ENCODE peak calls at places on chromosomes 16 and 17, in five cellular contexts. Q is naive thymus-derived CD4-positive, alpha-beta T cell; N is A549; O is dorsolateral prefrontal cortex; K is left ventricle myocardium inferior. Z is an unnamed sample.

GRCh38 chr16:2295056-2295798 is 27.3 kb upstream of the RNPS1 start:
- DNase-seq in Q (no peak), N (no peak), O (peak; percentile 52), K (no peak), Z (no peak)

GRCh38 chr17:17944743-17945142 is 27.5 kb downstream of the TOM1L2 start:
- DNase-seq in Q (no peak), N (no peak), O (no peak), K (no peak), Z (no peak)

GRCh38 chr16:4924593-4925378 is 12.2 kb downstream of the PPL start:
- DNase-seq in Q (no peak), N (no peak), O (no peak), K (no peak), Z (peak; percentile 82)

GRCh38 chr17:13102477-13102876 is 84.7 kb upstream of the ELAC2 start:
- DNase-seq in Q (no peak), N (no peak), O (no peak), K (no peak), Z (no peak)

GRCh38 chr17:58331815-58332719 is 3.5 kb upstream of the TSPOAP1 start:
- DNase-seq in Q (peak; percentile 69), N (no peak), O (no peak), K (peak; percentile 74), Z (no peak)

GRCh38 chr16:14180431-14181059 is 109.4 kb downstream of the MRTFB start:
- DNase-seq in Q (no peak), N (no peak), O (no peak), K (no peak), Z (no peak)

GRCh38 chr17:45286286-45286685 is 24.4 kb upstream of the SPATA32 start:
- DNase-seq in Q (no peak), N (no peak), O (no peak), K (no peak), Z (no peak)

GRCh38 chr16:80719573-80719972 is 84.8 kb downstream of the CDYL2 start:
- DNase-seq in Q (no peak), N (no peak), O (no peak), K (no peak), Z (no peak)

GRCh38 chr17:72502111-72502939 is 381.5 kb downstream of the SOX9 start:
- DNase-seq in Q (no peak), N (no peak), O (no peak), K (no peak), Z (peak; percentile 31)

GRCh38 chr17:39652635-39653315 is 12.4 kb upstream of the TCAP start:
- DNase-seq in Q (no peak), N (no peak), O (peak; percentile 60), K (no peak), Z (peak; percentile 38)

GRCh38 chr17:43723697-43724359 is 34.8 kb downstream of the SOST start:
- DNase-seq in Q (no peak), N (peak; percentile 94), O (no peak), K (no peak), Z (no peak)

GRCh38 chr16:2284001-2284770 is 16.3 kb upstream of the RNPS1 start:
- DNase-seq in Q (no peak), N (no peak), O (no peak), K (no peak), Z (no peak)

GRCh38 chr17:34390649-34391048 is 27.6 kb upstream of the CCL1 start:
- DNase-seq in Q (no peak), N (no peak), O (no peak), K (no peak), Z (no peak)

GRCh38 chr17:57454729-57455062 is 198.4 kb downstream of the MSI2 start:
- DNase-seq in Q (no peak), N (no peak), O (no peak), K (no peak), Z (no peak)

GRCh38 chr17:17363638-17364337 is 60.6 kb downstream of the NT5M start:
- DNase-seq in Q (no peak), N (no peak), O (peak; percentile 24), K (no peak), Z (peak; percentile 48)

GRCh38 chr16:46883690-46884512 is at the start of gene GPT2:
- DNase-seq in Q (peak; percentile 61), N (peak; percentile 80), O (peak; percentile 99), K (peak; percentile 99), Z (peak; percentile 97)

GRCh38 chr16:67800252-67801046 is 5.9 kb downstream of the RANBP10 start:
- DNase-seq in Q (no peak), N (no peak), O (no peak), K (peak; percentile 20), Z (no peak)

GRCh38 chr17:63592797-63593196 is 7.9 kb upstream of the TACO1 start:
- DNase-seq in Q (no peak), N (no peak), O (no peak), K (no peak), Z (no peak)

GRCh38 chr17:82663381-82664275 is 15.4 kb upstream of the WDR45B start:
- DNase-seq in Q (no peak), N (no peak), O (no peak), K (no peak), Z (no peak)

GRCh38 chr17:67434061-67434525 is 57.0 kb downstream of the PITPNC1 start:
- DNase-seq in Q (no peak), N (no peak), O (no peak), K (peak; percentile 54), Z (no peak)

GRCh38 chr17:17377071-17377487 is 73.9 kb downstream of the NT5M start:
- DNase-seq in Q (no peak), N (no peak), O (no peak), K (no peak), Z (no peak)

GRCh38 chr16:17852977-17853702 is 382.4 kb upstream of the XYLT1 start:
- DNase-seq in Q (no peak), N (no peak), O (no peak), K (no peak), Z (no peak)

GRCh38 chr16:17858061-17858460 is 387.3 kb upstream of the XYLT1 start:
- DNase-seq in Q (no peak), N (no peak), O (no peak), K (no peak), Z (no peak)

GRCh38 chr16:17850626-17851265 is 380.0 kb upstream of the XYLT1 start:
- DNase-seq in Q (no peak), N (no peak), O (no peak), K (no peak), Z (no peak)

DNA sequence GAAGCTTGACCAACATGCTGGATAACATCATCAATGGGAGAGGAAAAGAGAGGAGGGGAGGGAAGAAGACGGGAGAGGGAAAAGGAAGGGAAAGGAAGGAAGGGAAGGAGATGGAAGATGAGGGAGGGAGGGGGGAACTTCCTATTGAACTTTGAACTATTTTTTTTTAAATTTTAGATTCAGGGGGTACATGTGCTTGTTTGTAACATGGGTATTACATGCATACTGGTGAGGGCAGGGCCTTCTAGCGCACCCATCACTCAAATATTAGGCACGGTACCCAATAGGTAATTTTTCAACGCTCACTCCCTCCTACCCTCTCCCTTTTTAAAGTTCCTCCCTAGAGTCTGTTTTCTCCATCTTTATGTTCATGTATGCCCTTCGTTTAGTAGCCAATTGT is 383.2 kb upstream of the XYLT1 start:
- DNase-seq in Q (no peak), N (no peak), O (no peak), K (no peak), Z (no peak)
- H3K4me3 ChIP-seq in Q (no peak overlapping the region), N (no peak overlapping the region), O (no peak overlapping the region), K (no peak overlapping the region), Z (no peak overlapping the region)

GRCh38 chr16:87463722-87464690 is 28.8 kb downstream of the ZCCHC14 start:
- DNase-seq in Q (no peak), N (no peak), O (no peak), K (no peak), Z (peak; percentile 42)
- H3K4me3 ChIP-seq in Q (peak overlapping the region; percentile 8), N (no peak overlapping the region), O (no peak overlapping the region), K (peak overlapping the region; percentile 44), Z (no peak overlapping the region)

GRCh38 chr17:79930077-79930785 is 91.0 kb upstream of the CBX4 start:
- DNase-seq in Q (no peak), N (no peak), O (no peak), K (no peak), Z (no peak)
- H3K4me3 ChIP-seq in Q (no peak overlapping the region), N (peak overlapping the region; percentile 48), O (peak overlapping the region; percentile 45), K (peak overlapping the region; percentile 45), Z (peak overlapping the region; percentile 66)

GRCh38 chr17:6556121-6557039 is at the start of gene PITPNM3:
- DNase-seq in Q (no peak), N (no peak), O (no peak), K (no peak), Z (peak; percentile 54)

GRCh38 chr17:6555331-6556120 is 829 bp downstream of the PITPNM3 start:
- DNase-seq in Q (no peak), N (no peak), O (peak; percentile 66), K (no peak), Z (peak; percentile 50)

GRCh38 chr17:6551909-6552768 is 4.2 kb downstream of the PITPNM3 start:
- DNase-seq in Q (no peak), N (no peak), O (peak; percentile 63), K (no peak), Z (peak; percentile 61)

GRCh38 chr17:6554871-6555330 is 1.5 kb downstream of the PITPNM3 start:
- DNase-seq in Q (no peak), N (no peak), O (no peak), K (no peak), Z (no peak)

GRCh38 chr17:6554336-6554735 is 2.0 kb downstream of the PITPNM3 start:
- DNase-seq in Q (no peak), N (no peak), O (no peak), K (no peak), Z (no peak)
- H3K4me3 ChIP-seq in Q (no peak overlapping the region), N (no peak overlapping the region), O (peak overlapping the region; percentile 17), K (no peak overlapping the region), Z (no peak overlapping the region)

GRCh38 chr17:11308550-11308949 is 67.5 kb downstream of the SHISA6 start:
- DNase-seq in Q (no peak), N (no peak), O (no peak), K (no peak), Z (no peak)
- H3K4me3 ChIP-seq in Q (no peak overlapping the region), N (no peak overlapping the region), O (no peak overlapping the region), K (no peak overlapping the region), Z (no peak overlapping the region)

GRCh38 chr17:75077490-75078096 is 10.2 kb upstream of the SLC16A5 start:
- DNase-seq in Q (peak; percentile 41), N (no peak), O (peak; percentile 66), K (peak; percentile 79), Z (peak; percentile 54)
- H3K4me3 ChIP-seq in Q (peak overlapping the region; percentile 75), N (no peak overlapping the region), O (peak overlapping the region; percentile 74), K (peak overlapping the region; percentile 71), Z (no peak overlapping the region)

DNA sequence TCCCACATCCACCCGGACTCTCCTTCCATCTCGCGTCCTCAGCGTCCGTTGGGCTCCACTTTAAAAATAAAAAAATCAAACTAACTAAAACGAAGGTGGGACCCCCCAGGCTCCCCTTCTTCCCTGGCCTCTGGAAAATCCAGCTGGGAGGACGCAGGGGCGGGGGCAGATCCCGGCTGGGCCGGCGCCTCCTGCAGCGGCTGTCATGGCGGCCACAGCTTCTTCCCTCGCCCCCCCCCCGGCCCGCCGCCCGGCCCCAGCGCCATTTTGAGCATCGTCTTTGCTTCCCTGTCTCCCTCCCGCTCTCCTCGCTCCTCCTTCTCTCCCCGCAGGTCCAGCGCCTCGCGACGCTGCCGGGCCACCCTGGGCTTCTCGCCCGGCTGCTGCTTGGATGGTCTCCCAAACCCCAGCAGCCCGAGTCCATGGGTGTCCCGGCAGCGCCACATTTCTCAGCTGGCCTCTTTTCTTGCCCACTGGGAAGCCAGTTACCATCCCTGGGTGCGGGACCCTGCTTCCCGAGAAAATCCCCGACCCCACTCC is 3.3 kb downstream of the HOXB2 start:
- DNase-seq in Q (peak; percentile 34), N (no peak), O (no peak), K (peak; percentile 71), Z (peak; percentile 50)
- H3K4me3 ChIP-seq in Q (peak overlapping the region; percentile 78), N (no peak overlapping the region), O (peak overlapping the region; percentile 26), K (peak overlapping the region; percentile 74), Z (peak overlapping the region; percentile 28)

GRCh38 chr16:56606688-56607618 is 1.4 kb upstream of the MT2A start:
- DNase-seq in Q (no peak), N (peak; percentile 83), O (no peak), K (peak; percentile 68), Z (peak; percentile 76)
- H3K4me3 ChIP-seq in Q (no peak overlapping the region), N (peak overlapping the region; percentile 34), O (no peak overlapping the region), K (peak overlapping the region; percentile 78), Z (no peak overlapping the region)

Z was measured in hepatocyte.